ENCODE peak calls at places on chromosomes 11 and 22, in five cellular contexts. D, E, G, S and P are unnamed samples. For H3K9me3, the result is how much of the 10 kb centered on the place peaks cover.

GRCh38 chr22:44587004-44587793 is 89.2 kb upstream of the RTL6 start:
- DNase-seq in D (no peak), S (no peak), E (no peak), G (no peak), P (no peak)

GRCh38 chr11:69915151-69915500 is 95.9 kb upstream of the FGF3 start:
- DNase-seq in S (no peak), D (no peak), E (no peak), G (no peak), P (peak)

GRCh38 chr11:44235765-44236201 is 74.2 kb downstream of the ALX4 start:
- DNase-seq in E (no peak), S (no peak), G (no peak), D (no peak), P (no peak)

GRCh38 chr11:5666396-5666780 is 18.5 kb downstream of the TRIM5 start:
- DNase-seq in D (no peak), E (no peak), S (no peak), G (no peak), P (no peak)

GRCh38 chr11:73317373-73317772 is 9.3 kb downstream of the ARHGEF17 start:
- DNase-seq in E (no peak), S (no peak), D (no peak), G (peak), P (peak)

GRCh38 chr22:47391169-47392053 is 629.0 kb downstream of the TBC1D22A start:
- DNase-seq in D (no peak), S (no peak), G (no peak), E (no peak), P (no peak)

GRCh38 chr11:69174841-69175240 is 19.1 kb downstream of the SMIM38 start:
- DNase-seq in E (no peak), G (no peak), D (no peak), S (no peak), P (no peak)

GRCh38 chr11:58998480-58999290 is 59.4 kb downstream of the GLYATL1 start:
- DNase-seq in S (no peak), E (no peak), D (no peak), G (peak), P (no peak)

GRCh38 chr11:72613977-72614376 is 60.2 kb downstream of the PDE2A start:
- DNase-seq in E (peak), S (peak), D (peak), G (no peak), P (peak)

GRCh38 chr22:30689622-30690021 is 5.1 kb upstream of the OSBP2 start:
- DNase-seq in G (no peak), E (no peak), S (no peak), D (no peak), P (no peak)

GRCh38 chr11:109317726-109318125 is 104.3 kb upstream of the C11orf87 start:
- DNase-seq in G (no peak), E (no peak), S (no peak), D (no peak), P (no peak)

GRCh38 chr11:111996129-111996528 is 29.1 kb upstream of the DLAT start:
- DNase-seq in D (no peak), S (no peak), G (no peak), E (no peak), P (no peak)

GRCh38 chr11:77636738-77637344 is 753 bp downstream of the CLNS1A start:
- DNase-seq in S (no peak), E (no peak), D (peak), G (no peak), P (no peak)

GRCh38 chr11:47271961-47272661 is 2.2 kb downstream of the MADD start:
- DNase-seq in G (peak), S (peak), D (no peak), E (peak), P (peak)

GRCh38 chr22:33756508-33756949 is 163.7 kb downstream of the LARGE1 start:
- DNase-seq in S (no peak), G (no peak), E (no peak), D (no peak), P (no peak)

GRCh38 chr11:82458777-82459176 is 274.9 kb downstream of the FAM181B start:
- DNase-seq in E (no peak), G (no peak), S (no peak), D (no peak), P (no peak)

GRCh38 chr11:71420455-71421241 is 27.5 kb downstream of the DHCR7 start:
- DNase-seq in G (peak), D (peak), E (peak), S (peak), P (peak)

DNA sequence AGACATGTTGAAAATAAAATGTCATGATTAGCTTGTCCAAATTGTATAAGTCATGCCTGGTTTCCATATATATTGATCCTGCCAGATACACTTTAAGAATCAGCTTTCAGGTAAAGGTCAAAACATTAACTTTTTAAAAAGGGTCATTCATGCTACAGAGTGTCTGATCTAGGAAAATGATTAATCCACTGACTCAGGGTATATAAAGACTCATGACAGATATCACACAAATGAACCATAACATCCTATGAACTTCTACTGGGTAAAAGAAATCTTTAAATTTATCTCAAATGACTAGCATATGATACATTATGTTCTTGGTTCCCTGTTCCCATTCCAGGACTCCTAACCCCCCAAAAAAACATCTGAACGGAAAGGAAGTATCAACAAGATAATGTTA is 11.7 kb downstream of the MRTFA start:
- DNase-seq in D (no peak), E (no peak), S (no peak), G (no peak), P (no peak)
- H3K9me3 ChIP-seq in D (under half), E (under half), S (under half), G (under half), P (under half)

GRCh38 chr22:37095113-37095512 is 14.4 kb downstream of the TMPRSS6 start:
- DNase-seq in G (no peak), S (no peak), E (no peak), D (peak), P (no peak)
- H3K9me3 ChIP-seq in G (under half), S (under half), E (under half), D (under half), P (under half)

GRCh38 chr11:63491614-63492372 is 826 bp upstream of the PLAAT5 start:
- DNase-seq in S (no peak), G (no peak), E (no peak), D (no peak), P (no peak)
- H3K9me3 ChIP-seq in S (under half), G (under half), E (under half), D (under half), P (under half)

GRCh38 chr11:114606003-114606801 is 10.6 kb upstream of the NXPE4 start:
- DNase-seq in D (no peak), G (no peak), S (no peak), E (no peak), P (no peak)
- H3K9me3 ChIP-seq in D (under half), G (under half), S (under half), E (under half), P (under half)

GRCh38 chr22:49365191-49365837 is 462.4 kb downstream of the BRD1 start:
- DNase-seq in E (no peak), D (no peak), G (no peak), S (no peak), P (no peak)

GRCh38 chr22:49366437-49366836 is 461.2 kb downstream of the BRD1 start:
- DNase-seq in G (peak), S (no peak), E (no peak), D (no peak), P (no peak)

GRCh38 chr22:49368221-49368975 is 459.3 kb downstream of the BRD1 start:
- DNase-seq in S (no peak), D (no peak), G (peak), E (peak), P (no peak)

GRCh38 chr22:49365910-49366309 is 461.8 kb downstream of the BRD1 start:
- DNase-seq in G (peak), D (no peak), E (no peak), S (no peak), P (no peak)

GRCh38 chr22:49367016-49367697 is 460.5 kb downstream of the BRD1 start:
- DNase-seq in E (peak), G (peak), D (no peak), S (no peak), P (no peak)
- H3K9me3 ChIP-seq in E (under half), G (under half), D (under half), S (under half), P (under half)

DNA sequence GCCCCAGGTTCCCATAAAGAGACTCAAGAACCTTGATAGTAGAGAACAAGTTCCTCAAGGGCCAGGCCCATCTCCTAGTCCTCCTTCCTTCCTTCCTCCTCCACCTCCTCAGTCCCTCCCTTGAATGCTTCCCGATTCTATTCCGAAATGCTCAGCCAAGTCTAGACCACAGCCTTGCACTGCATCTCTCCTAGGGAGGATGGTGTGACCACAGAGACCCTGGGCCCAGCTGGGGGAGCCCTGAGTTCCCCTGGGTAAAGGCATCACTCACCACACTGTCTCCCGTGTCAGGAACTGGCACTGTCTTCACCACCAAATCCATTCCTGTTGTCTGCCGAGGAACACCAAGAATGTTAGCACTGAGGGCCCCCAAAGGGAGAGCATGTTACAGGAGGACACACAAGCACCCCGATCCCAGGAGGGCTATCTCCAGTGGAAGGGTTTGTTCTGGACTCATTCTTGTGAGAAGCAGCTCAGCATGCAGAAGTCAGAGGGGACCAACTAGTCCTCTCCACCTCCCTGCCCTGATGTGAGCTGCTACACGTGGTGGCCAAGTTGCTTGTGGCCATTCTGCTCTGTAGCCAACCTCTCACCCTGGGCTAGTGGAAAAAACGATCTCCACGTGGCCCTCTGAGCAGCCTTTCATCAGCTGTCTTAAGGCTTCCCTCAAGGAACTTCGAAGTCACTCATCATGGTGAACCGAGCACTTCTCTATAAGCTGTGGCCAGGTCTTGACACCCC is 8.7 kb downstream of the IFT27 start:
- DNase-seq in G (no peak), E (peak), D (no peak), S (no peak), P (no peak)
- H3K9me3 ChIP-seq in G (under half), E (under half), D (under half), S (under half), P (under half)

DNA sequence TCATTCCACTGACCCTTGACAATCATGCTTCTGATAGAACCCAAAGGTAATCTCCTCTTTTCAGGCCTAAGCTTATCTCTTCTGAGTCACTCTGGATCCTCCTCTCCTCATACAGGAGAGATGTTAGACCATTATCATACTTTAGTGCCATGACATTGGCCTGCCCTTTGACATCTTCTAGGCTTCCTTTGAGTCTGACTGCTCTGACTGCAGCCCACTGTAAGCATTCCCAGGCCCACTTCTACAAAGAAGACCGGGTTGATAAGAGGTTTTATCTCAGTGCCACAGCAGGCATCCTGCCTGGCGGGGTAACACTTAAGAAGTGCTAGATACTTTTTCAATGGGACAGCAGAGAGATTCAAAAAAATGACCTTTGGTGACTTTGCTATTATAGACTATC is 438.0 kb downstream of the KCNA4 start:
- DNase-seq in D (no peak), G (no peak), S (no peak), E (no peak), P (no peak)
- H3K9me3 ChIP-seq in D (under half), G (under half), S (under half), E (under half), P (under half)

GRCh38 chr11:33967451-33967850 is 75.6 kb upstream of the LMO2 start:
- DNase-seq in D (no peak), G (no peak), S (no peak), E (no peak), P (no peak)
- H3K9me3 ChIP-seq in D (under half), G (under half), S (under half), E (under half), P (under half)

DNA sequence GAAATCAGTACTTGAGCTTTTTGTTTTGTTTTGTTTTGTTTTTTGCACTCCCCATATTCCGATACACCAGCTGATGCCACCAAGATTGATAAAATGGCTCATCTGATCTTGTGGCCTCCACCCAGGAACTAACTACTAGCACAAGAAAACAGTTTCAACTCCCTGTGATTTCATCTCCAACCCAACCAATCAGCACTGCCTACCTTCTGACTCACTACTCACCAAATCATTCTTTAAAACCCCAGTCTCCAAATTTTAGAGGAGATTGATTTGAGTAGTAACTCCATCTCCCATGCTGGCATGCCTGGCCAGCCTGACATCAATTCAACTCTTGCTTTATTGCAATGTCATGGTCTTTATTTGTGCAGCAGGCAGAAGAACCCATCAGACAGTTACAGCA is 16.1 kb upstream of the CRTAM start:
- DNase-seq in D (no peak), E (no peak), S (no peak), G (no peak), P (no peak)
- H3K9me3 ChIP-seq in D (under half), E (under half), S (under half), G (under half), P (under half)